ENCODE peak calls at places on chromosomes 13 and 19, in ten cellular contexts. One of them, this sample, is unnamed.

GRCh38 chr13:98189841-98190505 is 12.9 kb upstream of the RNF113B start:
- DNase-seq in RWPE1: no peak
- DNase-seq in GM23248: no peak
- DNase-seq in heart right ventricle: peak
- DNase-seq in stimulated activated naive CD8-positive, alpha-beta T cell treated with anti-CD3 and anti-CD28 coated beads, Interleukin-15, Interleukin-2, amounts not matched to agents 100 U/mL and 50 U/mL, for 24 hours: no peak
- DNase-seq in left ventricle myocardium inferior: peak
- DNase-seq in RPMI7951: no peak
- DNase-seq in NCI-H2081: no peak
- DNase-seq in activated naive CD8-positive, alpha-beta T cell treated with anti-CD3 and anti-CD28 coated beads, Interleukin-2, amount 10 ng/mL, durations not matched to agents 7 days and 5 days: no peak
- DNase-seq in transverse colon: no peak
- DNase-seq in this sample: no peak

GRCh38 chr19:5567971-5568407 is 236 bp upstream of the TINCR start:
- DNase-seq in stimulated activated naive CD8-positive, alpha-beta T cell treated with anti-CD3 and anti-CD28 coated beads, Interleukin-15, Interleukin-2, amounts not matched to agents 100 U/mL and 50 U/mL, for 24 hours: no peak
- DNase-seq in RWPE1: no peak
- DNase-seq in left ventricle myocardium inferior: no peak
- DNase-seq in GM23248: no peak
- DNase-seq in RPMI7951: no peak
- DNase-seq in transverse colon: peak
- DNase-seq in activated naive CD8-positive, alpha-beta T cell treated with anti-CD3 and anti-CD28 coated beads, Interleukin-2, amount 10 ng/mL, durations not matched to agents 7 days and 5 days: no peak
- DNase-seq in heart right ventricle: no peak
- DNase-seq in NCI-H2081: no peak
- DNase-seq in this sample: no peak

GRCh38 chr19:45298264-45298663 is 24.4 kb downstream of the CKM start:
- DNase-seq in left ventricle myocardium inferior: no peak
- DNase-seq in transverse colon: no peak
- DNase-seq in heart right ventricle: no peak
- DNase-seq in stimulated activated naive CD8-positive, alpha-beta T cell treated with anti-CD3 and anti-CD28 coated beads, Interleukin-15, Interleukin-2, amounts not matched to agents 100 U/mL and 50 U/mL, for 24 hours: no peak
- DNase-seq in RPMI7951: no peak
- DNase-seq in GM23248: no peak
- DNase-seq in NCI-H2081: no peak
- DNase-seq in activated naive CD8-positive, alpha-beta T cell treated with anti-CD3 and anti-CD28 coated beads, Interleukin-2, amount 10 ng/mL, durations not matched to agents 7 days and 5 days: no peak
- DNase-seq in RWPE1: no peak
- DNase-seq in this sample: no peak

GRCh38 chr19:41449865-41450178 is 6.9 kb downstream of the ERICH4 start:
- DNase-seq in NCI-H2081: no peak
- DNase-seq in left ventricle myocardium inferior: no peak
- DNase-seq in transverse colon: no peak
- DNase-seq in RPMI7951: no peak
- DNase-seq in GM23248: no peak
- DNase-seq in RWPE1: no peak
- DNase-seq in heart right ventricle: no peak
- DNase-seq in activated naive CD8-positive, alpha-beta T cell treated with anti-CD3 and anti-CD28 coated beads, Interleukin-2, amount 10 ng/mL, durations not matched to agents 7 days and 5 days: no peak
- DNase-seq in stimulated activated naive CD8-positive, alpha-beta T cell treated with anti-CD3 and anti-CD28 coated beads, Interleukin-15, Interleukin-2, amounts not matched to agents 100 U/mL and 50 U/mL, for 24 hours: no peak
- DNase-seq in this sample: no peak

GRCh38 chr13:30846311-30846710 is 59.8 kb upstream of the MEDAG start:
- DNase-seq in GM23248: peak
- DNase-seq in heart right ventricle: no peak
- DNase-seq in RWPE1: peak
- DNase-seq in stimulated activated naive CD8-positive, alpha-beta T cell treated with anti-CD3 and anti-CD28 coated beads, Interleukin-15, Interleukin-2, amounts not matched to agents 100 U/mL and 50 U/mL, for 24 hours: no peak
- DNase-seq in left ventricle myocardium inferior: no peak
- DNase-seq in NCI-H2081: no peak
- DNase-seq in transverse colon: no peak
- DNase-seq in activated naive CD8-positive, alpha-beta T cell treated with anti-CD3 and anti-CD28 coated beads, Interleukin-2, amount 10 ng/mL, durations not matched to agents 7 days and 5 days: no peak
- DNase-seq in RPMI7951: peak
- DNase-seq in this sample: no peak

GRCh38 chr19:12656899-12657571 is 9.5 kb downstream of the MAN2B1 start:
- DNase-seq in RWPE1: no peak
- DNase-seq in stimulated activated naive CD8-positive, alpha-beta T cell treated with anti-CD3 and anti-CD28 coated beads, Interleukin-15, Interleukin-2, amounts not matched to agents 100 U/mL and 50 U/mL, for 24 hours: peak
- DNase-seq in left ventricle myocardium inferior: no peak
- DNase-seq in RPMI7951: no peak
- DNase-seq in GM23248: peak
- DNase-seq in activated naive CD8-positive, alpha-beta T cell treated with anti-CD3 and anti-CD28 coated beads, Interleukin-2, amount 10 ng/mL, durations not matched to agents 7 days and 5 days: no peak
- DNase-seq in transverse colon: no peak
- DNase-seq in NCI-H2081: no peak
- DNase-seq in heart right ventricle: no peak
- DNase-seq in this sample: no peak

GRCh38 chr13:34657716-34658115 is 284.4 kb upstream of the NBEA start:
- DNase-seq in RWPE1: peak
- DNase-seq in GM23248: peak
- DNase-seq in transverse colon: no peak
- DNase-seq in RPMI7951: peak
- DNase-seq in stimulated activated naive CD8-positive, alpha-beta T cell treated with anti-CD3 and anti-CD28 coated beads, Interleukin-15, Interleukin-2, amounts not matched to agents 100 U/mL and 50 U/mL, for 24 hours: no peak
- DNase-seq in activated naive CD8-positive, alpha-beta T cell treated with anti-CD3 and anti-CD28 coated beads, Interleukin-2, amount 10 ng/mL, durations not matched to agents 7 days and 5 days: no peak
- DNase-seq in left ventricle myocardium inferior: no peak
- DNase-seq in heart right ventricle: no peak
- DNase-seq in NCI-H2081: no peak
- DNase-seq in this sample: no peak

GRCh38 chr19:3367572-3368440 is 1.4 kb downstream of the NFIC start:
- DNase-seq in activated naive CD8-positive, alpha-beta T cell treated with anti-CD3 and anti-CD28 coated beads, Interleukin-2, amount 10 ng/mL, durations not matched to agents 7 days and 5 days: no peak
- DNase-seq in heart right ventricle: no peak
- DNase-seq in RPMI7951: no peak
- DNase-seq in GM23248: peak
- DNase-seq in stimulated activated naive CD8-positive, alpha-beta T cell treated with anti-CD3 and anti-CD28 coated beads, Interleukin-15, Interleukin-2, amounts not matched to agents 100 U/mL and 50 U/mL, for 24 hours: no peak
- DNase-seq in RWPE1: no peak
- DNase-seq in transverse colon: no peak
- DNase-seq in NCI-H2081: no peak
- DNase-seq in left ventricle myocardium inferior: no peak
- DNase-seq in this sample: no peak

GRCh38 chr13:87676254-87677042 is 5.3 kb downstream of the SLITRK5 start:
- DNase-seq in transverse colon: no peak
- DNase-seq in stimulated activated naive CD8-positive, alpha-beta T cell treated with anti-CD3 and anti-CD28 coated beads, Interleukin-15, Interleukin-2, amounts not matched to agents 100 U/mL and 50 U/mL, for 24 hours: no peak
- DNase-seq in activated naive CD8-positive, alpha-beta T cell treated with anti-CD3 and anti-CD28 coated beads, Interleukin-2, amount 10 ng/mL, durations not matched to agents 7 days and 5 days: no peak
- DNase-seq in left ventricle myocardium inferior: no peak
- DNase-seq in RPMI7951: no peak
- DNase-seq in RWPE1: no peak
- DNase-seq in GM23248: no peak
- DNase-seq in NCI-H2081: no peak
- DNase-seq in heart right ventricle: no peak
- DNase-seq in this sample: no peak

GRCh38 chr19:28876604-28877123 is 336.3 kb downstream of the UQCRFS1 start:
- DNase-seq in transverse colon: no peak
- DNase-seq in stimulated activated naive CD8-positive, alpha-beta T cell treated with anti-CD3 and anti-CD28 coated beads, Interleukin-15, Interleukin-2, amounts not matched to agents 100 U/mL and 50 U/mL, for 24 hours: no peak
- DNase-seq in heart right ventricle: no peak
- DNase-seq in RPMI7951: no peak
- DNase-seq in NCI-H2081: no peak
- DNase-seq in left ventricle myocardium inferior: no peak
- DNase-seq in GM23248: peak
- DNase-seq in RWPE1: no peak
- DNase-seq in activated naive CD8-positive, alpha-beta T cell treated with anti-CD3 and anti-CD28 coated beads, Interleukin-2, amount 10 ng/mL, durations not matched to agents 7 days and 5 days: no peak
- DNase-seq in this sample: no peak

GRCh38 chr19:7665076-7665475 is 3.8 kb upstream of the RETN start:
- DNase-seq in transverse colon: no peak
- DNase-seq in NCI-H2081: peak
- DNase-seq in RPMI7951: no peak
- DNase-seq in heart right ventricle: no peak
- DNase-seq in left ventricle myocardium inferior: no peak
- DNase-seq in stimulated activated naive CD8-positive, alpha-beta T cell treated with anti-CD3 and anti-CD28 coated beads, Interleukin-15, Interleukin-2, amounts not matched to agents 100 U/mL and 50 U/mL, for 24 hours: no peak
- DNase-seq in RWPE1: no peak
- DNase-seq in activated naive CD8-positive, alpha-beta T cell treated with anti-CD3 and anti-CD28 coated beads, Interleukin-2, amount 10 ng/mL, durations not matched to agents 7 days and 5 days: no peak
- DNase-seq in GM23248: peak
- DNase-seq in this sample: no peak

GRCh38 chr13:51396352-51396751 is 56.5 kb downstream of the INTS6 start:
- DNase-seq in transverse colon: no peak
- DNase-seq in RWPE1: no peak
- DNase-seq in heart right ventricle: no peak
- DNase-seq in left ventricle myocardium inferior: no peak
- DNase-seq in GM23248: peak
- DNase-seq in NCI-H2081: no peak
- DNase-seq in stimulated activated naive CD8-positive, alpha-beta T cell treated with anti-CD3 and anti-CD28 coated beads, Interleukin-15, Interleukin-2, amounts not matched to agents 100 U/mL and 50 U/mL, for 24 hours: no peak
- DNase-seq in activated naive CD8-positive, alpha-beta T cell treated with anti-CD3 and anti-CD28 coated beads, Interleukin-2, amount 10 ng/mL, durations not matched to agents 7 days and 5 days: no peak
- DNase-seq in RPMI7951: no peak
- DNase-seq in this sample: no peak

GRCh38 chr19:10543420-10544241 is at the start of gene ATG4D:
- DNase-seq in RPMI7951: peak
- DNase-seq in RWPE1: peak
- DNase-seq in activated naive CD8-positive, alpha-beta T cell treated with anti-CD3 and anti-CD28 coated beads, Interleukin-2, amount 10 ng/mL, durations not matched to agents 7 days and 5 days: peak
- DNase-seq in GM23248: peak
- DNase-seq in left ventricle myocardium inferior: peak
- DNase-seq in stimulated activated naive CD8-positive, alpha-beta T cell treated with anti-CD3 and anti-CD28 coated beads, Interleukin-15, Interleukin-2, amounts not matched to agents 100 U/mL and 50 U/mL, for 24 hours: peak
- DNase-seq in heart right ventricle: peak
- DNase-seq in NCI-H2081: peak
- DNase-seq in transverse colon: peak
- DNase-seq in this sample: peak

GRCh38 chr19:11044436-11044835 is 44.8 kb upstream of the LDLR start:
- DNase-seq in transverse colon: no peak
- DNase-seq in heart right ventricle: no peak
- DNase-seq in left ventricle myocardium inferior: no peak
- DNase-seq in RPMI7951: no peak
- DNase-seq in RWPE1: no peak
- DNase-seq in GM23248: no peak
- DNase-seq in activated naive CD8-positive, alpha-beta T cell treated with anti-CD3 and anti-CD28 coated beads, Interleukin-2, amount 10 ng/mL, durations not matched to agents 7 days and 5 days: no peak
- DNase-seq in stimulated activated naive CD8-positive, alpha-beta T cell treated with anti-CD3 and anti-CD28 coated beads, Interleukin-15, Interleukin-2, amounts not matched to agents 100 U/mL and 50 U/mL, for 24 hours: no peak
- DNase-seq in NCI-H2081: no peak
- DNase-seq in this sample: no peak

GRCh38 chr13:109345433-109345941 is 440.9 kb downstream of the IRS2 start:
- DNase-seq in NCI-H2081: no peak
- DNase-seq in heart right ventricle: no peak
- DNase-seq in RWPE1: peak
- DNase-seq in left ventricle myocardium inferior: no peak
- DNase-seq in transverse colon: no peak
- DNase-seq in activated naive CD8-positive, alpha-beta T cell treated with anti-CD3 and anti-CD28 coated beads, Interleukin-2, amount 10 ng/mL, durations not matched to agents 7 days and 5 days: no peak
- DNase-seq in GM23248: peak
- DNase-seq in RPMI7951: peak
- DNase-seq in stimulated activated naive CD8-positive, alpha-beta T cell treated with anti-CD3 and anti-CD28 coated beads, Interleukin-15, Interleukin-2, amounts not matched to agents 100 U/mL and 50 U/mL, for 24 hours: no peak
- DNase-seq in this sample: no peak

GRCh38 chr19:44824758-44825157 is 15.9 kb downstream of the BCAM start:
- DNase-seq in stimulated activated naive CD8-positive, alpha-beta T cell treated with anti-CD3 and anti-CD28 coated beads, Interleukin-15, Interleukin-2, amounts not matched to agents 100 U/mL and 50 U/mL, for 24 hours: no peak
- DNase-seq in transverse colon: no peak
- DNase-seq in activated naive CD8-positive, alpha-beta T cell treated with anti-CD3 and anti-CD28 coated beads, Interleukin-2, amount 10 ng/mL, durations not matched to agents 7 days and 5 days: no peak
- DNase-seq in RPMI7951: no peak
- DNase-seq in heart right ventricle: no peak
- DNase-seq in NCI-H2081: peak
- DNase-seq in GM23248: no peak
- DNase-seq in RWPE1: no peak
- DNase-seq in left ventricle myocardium inferior: no peak
- DNase-seq in this sample: peak